ENCODE peak calls at places on chromosomes 4 and X, in ten cellular contexts. I, U, Q, L, P, E, A, D, F and C are unnamed samples.

GRCh38 chrX:19708683-19709082 is 178.7 kb downstream of the SH3KBP1 start:
- DNase-seq in I (no peak), U (no peak), Q (no peak), L (no peak), P (no peak), E (no peak), A (no peak), D (no peak), F (no peak), C (no peak)

GRCh38 chr4:130563185-130563890 is 1467.4 kb downstream of the C4orf33 start:
- DNase-seq in I (no peak), U (no peak), Q (no peak), L (peak), P (no peak), E (peak), A (peak), D (peak), F (peak), C (no peak)

GRCh38 chrX:47662144-47662657 is 3.2 kb upstream of the UXT start:
- DNase-seq in I (no peak), U (no peak), Q (peak), L (no peak), P (no peak), E (no peak), A (no peak), D (no peak), F (no peak), C (no peak)

GRCh38 chrX:38215141-38215540 is 5.5 kb downstream of the SRPX start:
- DNase-seq in I (no peak), U (no peak), Q (no peak), L (no peak), P (no peak), E (no peak), A (no peak), D (no peak), F (no peak), C (no peak)

GRCh38 chr4:137610960-137611359 is 78.7 kb upstream of the PCDH18 start:
- DNase-seq in I (no peak), U (no peak), Q (no peak), L (no peak), P (no peak), E (no peak), A (no peak), D (no peak), F (no peak), C (no peak)

GRCh38 chr4:1008840-1009646 is 2.4 kb upstream of the FGFRL1 start:
- DNase-seq in I (no peak), U (no peak), Q (no peak), L (no peak), P (peak), E (no peak), A (peak), D (peak), F (no peak), C (no peak)

GRCh38 chr4:176729489-176729888 is 63.2 kb downstream of the VEGFC start:
- DNase-seq in I (no peak), U (no peak), Q (no peak), L (no peak), P (no peak), E (no peak), A (no peak), D (no peak), F (no peak), C (no peak)

GRCh38 chr4:95889662-95890061 is 49.8 kb downstream of the PDHA2 start:
- DNase-seq in I (no peak), U (no peak), Q (no peak), L (no peak), P (no peak), E (no peak), A (no peak), D (no peak), F (no peak), C (no peak)

GRCh38 chr4:206054-206453 is 81.8 kb downstream of the ZNF718 start:
- DNase-seq in I (no peak), U (no peak), Q (no peak), L (no peak), P (no peak), E (no peak), A (no peak), D (no peak), F (no peak), C (no peak)

GRCh38 chrX:11151799-11152591 is 40.9 kb downstream of the HCCS start:
- DNase-seq in I (no peak), U (no peak), Q (no peak), L (no peak), P (no peak), E (no peak), A (no peak), D (no peak), F (no peak), C (no peak)

GRCh38 chr4:147581601-147582350 is 35.4 kb upstream of the TMEM184C start:
- DNase-seq in I (no peak), U (no peak), Q (peak), L (no peak), P (no peak), E (no peak), A (no peak), D (no peak), F (no peak), C (no peak)

GRCh38 chr4:67713531-67714247 is 12.7 kb upstream of the UBA6 start:
- DNase-seq in I (peak), U (no peak), Q (peak), L (no peak), P (no peak), E (no peak), A (no peak), D (no peak), F (no peak), C (no peak)

GRCh38 chr4:104486702-104487101 is 8.0 kb downstream of the CXXC4 start:
- DNase-seq in I (no peak), U (no peak), Q (no peak), L (no peak), P (no peak), E (no peak), A (no peak), D (no peak), F (no peak), C (no peak)

GRCh38 chr4:149264093-149264733 is 551.4 kb downstream of the IQCM start:
- DNase-seq in I (peak), U (peak), Q (peak), L (no peak), P (peak), E (no peak), A (peak), D (peak), F (peak), C (no peak)

GRCh38 chr4:151043803-151044535 is 28.9 kb upstream of the LRBA start:
- DNase-seq in I (no peak), U (no peak), Q (no peak), L (no peak), P (no peak), E (no peak), A (no peak), D (no peak), F (no peak), C (peak)

GRCh38 chr4:120769227-120769626 is 153.3 kb downstream of the PRDM5 start:
- DNase-seq in I (no peak), U (no peak), Q (no peak), L (no peak), P (no peak), E (peak), A (no peak), D (no peak), F (no peak), C (no peak)

GRCh38 chr4:76210502-76210901 is 3.1 kb downstream of the SCARB2 start:
- DNase-seq in I (no peak), U (no peak), Q (no peak), L (no peak), P (no peak), E (no peak), A (no peak), D (no peak), F (no peak), C (no peak)

GRCh38 chr4:69214716-69215115 is at the start of gene UGT2B11:
- DNase-seq in I (no peak), U (no peak), Q (no peak), L (no peak), P (no peak), E (no peak), A (no peak), D (no peak), F (no peak), C (no peak)

GRCh38 chr4:1084796-1085403 is 28.5 kb downstream of the RNF212 start:
- DNase-seq in I (no peak), U (no peak), Q (no peak), L (no peak), P (no peak), E (peak), A (no peak), D (no peak), F (no peak), C (no peak)

GRCh38 chr4:25128671-25129070 is 31.6 kb downstream of the SEPSECS start:
- DNase-seq in I (no peak), U (no peak), Q (no peak), L (no peak), P (no peak), E (no peak), A (no peak), D (no peak), F (no peak), C (no peak)

GRCh38 chr4:55784747-55785146 is 34.8 kb upstream of the EXOC1L start:
- DNase-seq in I (no peak), U (no peak), Q (no peak), L (no peak), P (no peak), E (no peak), A (no peak), D (no peak), F (no peak), C (no peak)

GRCh38 chrX:119273807-119274192 is 37.7 kb downstream of the PGRMC1 start:
- DNase-seq in I (no peak), U (no peak), Q (no peak), L (no peak), P (no peak), E (no peak), A (no peak), D (no peak), F (no peak), C (no peak)

GRCh38 chr4:155392486-155393184 is 15.9 kb upstream of the MAP9 start:
- DNase-seq in I (no peak), U (no peak), Q (no peak), L (no peak), P (no peak), E (no peak), A (no peak), D (no peak), F (no peak), C (no peak)

GRCh38 chr4:59968796-59969195 is 1231.3 kb upstream of the ADGRL3 start:
- DNase-seq in I (no peak), U (no peak), Q (no peak), L (no peak), P (no peak), E (no peak), A (no peak), D (no peak), F (no peak), C (no peak)

GRCh38 chrX:78593701-78594100 is 65.4 kb downstream of the RTL3 start:
- DNase-seq in I (no peak), U (no peak), Q (no peak), L (no peak), P (no peak), E (no peak), A (no peak), D (no peak), F (no peak), C (no peak)

GRCh38 chrX:54921427-54922021 is 900 bp downstream of the TRO start:
- DNase-seq in I (peak), U (no peak), Q (no peak), L (peak), P (peak), E (peak), A (no peak), D (peak), F (peak), C (no peak)

GRCh38 chrX:63361494-63361893 is 10.4 kb upstream of the SPIN4 start:
- DNase-seq in I (no peak), U (no peak), Q (no peak), L (no peak), P (no peak), E (no peak), A (no peak), D (no peak), F (no peak), C (no peak)

GRCh38 chrX:111244238-111244750 is 26.0 kb downstream of the CAPN6 start:
- DNase-seq in I (no peak), U (no peak), Q (peak), L (no peak), P (no peak), E (no peak), A (no peak), D (no peak), F (no peak), C (no peak)
- TF ChIP-seq CTCF in I (no peak), U (peak), Q (peak), L (peak), P (peak), E (peak), A (peak), D (peak), F (peak), C (no peak)

GRCh38 chrX:39640866-39641265 is 456.9 kb downstream of the BCOR start:
- DNase-seq in I (no peak), U (no peak), Q (no peak), L (no peak), P (no peak), E (no peak), A (no peak), D (no peak), F (no peak), C (no peak)
- TF ChIP-seq POLR2A in I (no peak), U (no peak), Q (no peak), L (no peak), P (no peak), E (no peak), A (no peak), D (no peak), F (no peak), C (no peak)

DNA sequence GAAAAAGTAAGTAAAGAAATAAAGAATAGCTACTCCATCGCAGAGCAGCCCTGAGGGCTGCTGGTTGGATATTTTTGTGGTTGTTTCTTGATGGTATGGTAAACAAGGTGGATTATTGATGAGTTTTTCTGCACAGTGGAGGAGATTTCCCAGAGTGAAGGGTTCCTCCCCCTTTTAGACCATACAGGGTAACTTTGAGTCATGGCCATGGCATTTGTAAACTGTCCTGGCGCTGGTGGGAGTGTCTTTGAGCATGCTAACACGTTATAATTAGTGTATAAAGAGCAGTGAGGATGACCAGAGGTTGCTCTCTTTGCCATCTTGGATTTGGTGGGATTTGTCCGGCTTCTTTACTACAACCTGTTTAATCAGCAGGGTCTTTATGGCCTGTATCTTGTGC is 128.2 kb downstream of the ASMT start:
- DNase-seq in I (no peak), U (no peak), Q (no peak), L (no peak), P (no peak), E (no peak), A (no peak), D (no peak), F (no peak), C (no peak)
- TF ChIP-seq CTCF in I (no peak), U (no peak), Q (no peak), L (no peak), P (no peak), E (no peak), A (no peak), D (no peak), F (no peak), C (no peak)

GRCh38 chrX:18674417-18674787 is 2.5 kb upstream of the RS1 start:
- DNase-seq in I (no peak), U (no peak), Q (no peak), L (no peak), P (peak), E (peak), A (peak), D (no peak), F (peak), C (peak)

GRCh38 chrX:18676470-18676869 is 4.6 kb upstream of the RS1 start:
- DNase-seq in I (no peak), U (no peak), Q (peak), L (no peak), P (no peak), E (peak), A (no peak), D (no peak), F (no peak), C (no peak)

GRCh38 chrX:18677140-18677834 is 5.4 kb upstream of the RS1 start:
- DNase-seq in I (no peak), U (no peak), Q (peak), L (no peak), P (peak), E (no peak), A (peak), D (no peak), F (no peak), C (no peak)

GRCh38 chrX:18676050-18676449 is 4.1 kb upstream of the RS1 start:
- DNase-seq in I (no peak), U (no peak), Q (no peak), L (no peak), P (no peak), E (no peak), A (no peak), D (no peak), F (no peak), C (no peak)

GRCh38 chrX:18674788-18675735 is 3.2 kb upstream of the RS1 start:
- DNase-seq in I (peak), U (peak), Q (peak), L (peak), P (peak), E (peak), A (peak), D (peak), F (peak), C (peak)
- TF ChIP-seq POLR2A in I (peak), U (no peak), Q (peak), L (peak), P (peak), E (peak), A (no peak), D (peak), F (no peak), C (no peak)

GRCh38 chr4:4595252-4595651 is 53.4 kb upstream of the STX18 start:
- DNase-seq in I (no peak), U (no peak), Q (peak), L (no peak), P (no peak), E (no peak), A (no peak), D (no peak), F (no peak), C (no peak)
- TF ChIP-seq CTCF in I (no peak), U (no peak), Q (peak), L (no peak), P (no peak), E (no peak), A (no peak), D (no peak), F (no peak), C (no peak)

GRCh38 chrX:103254921-103255455 is at the start of gene TCEAL8:
- DNase-seq in I (peak), U (peak), Q (peak), L (peak), P (peak), E (peak), A (peak), D (peak), F (peak), C (peak)
- TF ChIP-seq POLR2A in I (peak), U (peak), Q (peak), L (peak), P (peak), E (peak), A (no peak), D (peak), F (no peak), C (no peak)

GRCh38 chr4:179597301-179597700 is 2155.1 kb upstream of the AGA start:
- DNase-seq in I (no peak), U (no peak), Q (no peak), L (no peak), P (no peak), E (no peak), A (no peak), D (no peak), F (no peak), C (no peak)
- TF ChIP-seq CTCF in I (no peak), U (no peak), Q (no peak), L (no peak), P (no peak), E (no peak), A (no peak), D (no peak), F (no peak), C (no peak)

GRCh38 chr4:140943486-140943885 is 187.3 kb upstream of the TBC1D9 start:
- DNase-seq in I (no peak), U (no peak), Q (no peak), L (no peak), P (no peak), E (no peak), A (no peak), D (no peak), F (no peak), C (no peak)

GRCh38 chr4:140947507-140947906 is 185.8 kb downstream of the RNF150 start:
- DNase-seq in I (no peak), U (no peak), Q (no peak), L (no peak), P (peak), E (no peak), A (no peak), D (no peak), F (peak), C (no peak)

GRCh38 chr4:140940589-140940988 is 184.4 kb upstream of the TBC1D9 start:
- DNase-seq in I (no peak), U (no peak), Q (no peak), L (no peak), P (no peak), E (no peak), A (no peak), D (no peak), F (no peak), C (no peak)

GRCh38 chr4:140944539-140944938 is 188.4 kb upstream of the TBC1D9 start:
- DNase-seq in I (no peak), U (no peak), Q (no peak), L (no peak), P (no peak), E (no peak), A (no peak), D (no peak), F (no peak), C (no peak)

GRCh38 chr4:140943887-140944515 is 187.8 kb upstream of the TBC1D9 start:
- DNase-seq in I (no peak), U (no peak), Q (no peak), L (no peak), P (no peak), E (no peak), A (no peak), D (no peak), F (no peak), C (no peak)
- TF ChIP-seq POLR2A in I (no peak), U (no peak), Q (no peak), L (no peak), P (no peak), E (no peak), A (no peak), D (no peak), F (no peak), C (no peak)

DNA sequence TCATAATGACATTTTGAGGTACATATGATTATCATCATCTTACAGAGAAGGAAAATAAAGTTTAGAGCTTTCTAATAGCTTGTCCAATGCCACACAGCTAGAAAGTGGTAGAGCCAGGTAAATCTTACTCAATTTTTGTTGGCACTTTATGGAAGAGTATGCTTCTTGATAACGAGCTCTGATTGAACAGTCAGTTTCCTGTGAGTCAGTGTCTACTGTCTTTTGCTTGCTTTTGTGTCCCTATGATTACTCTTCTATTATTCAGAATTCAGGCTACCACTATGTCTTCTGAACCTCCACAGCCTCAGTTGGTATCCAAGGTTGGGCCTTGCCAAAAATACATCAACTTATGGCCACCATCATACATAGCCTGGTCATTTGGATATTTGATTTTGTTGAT is 2.6 kb downstream of the FAAH2 start:
- DNase-seq in I (no peak), U (no peak), Q (no peak), L (no peak), P (no peak), E (no peak), A (no peak), D (no peak), F (no peak), C (no peak)
- TF ChIP-seq CTCF in I (no peak), U (no peak), Q (no peak), L (no peak), P (no peak), E (no peak), A (no peak), D (no peak), F (no peak), C (no peak)

DNA sequence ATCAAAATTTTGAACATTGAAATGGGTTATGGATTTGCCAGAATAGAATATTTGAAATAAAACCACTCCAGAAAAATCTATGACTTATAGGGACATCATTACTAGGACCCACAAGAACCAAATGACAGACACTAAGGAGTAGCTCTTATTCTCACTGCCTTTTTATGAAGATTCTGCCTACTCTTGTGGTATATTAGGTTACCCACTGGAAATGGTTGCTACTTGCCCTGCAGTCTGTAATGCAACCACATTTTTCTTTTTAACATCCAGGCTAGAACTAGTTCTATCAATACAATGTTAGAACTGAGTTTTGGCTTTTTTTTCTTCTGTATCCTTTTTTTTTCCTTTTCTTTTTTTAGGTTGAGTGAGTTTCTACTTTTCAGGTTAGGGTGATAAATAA is 158.9 kb downstream of the PPP1R2C start:
- DNase-seq in I (no peak), U (no peak), Q (no peak), L (no peak), P (no peak), E (no peak), A (no peak), D (no peak), F (no peak), C (no peak)
- TF ChIP-seq POLR2A in I (no peak), U (no peak), Q (no peak), L (no peak), P (no peak), E (no peak), A (no peak), D (no peak), F (no peak), C (no peak)